ENCODE peak calls at places on chromosomes 3 and 15, in ten cellular contexts. U, P, D, H, F, G, A, N, J and L are unnamed samples.

GRCh38 chr3:141202682-141203081 is 28.9 kb upstream of the PXYLP1 start:
- DNase-seq in U (no peak), P (no peak), D (no peak), H (no peak), F (no peak), G (no peak), A (no peak), N (no peak), J (no peak), L (no peak)

GRCh38 chr3:169846458-169847193 is 23.1 kb downstream of the LRRC31 start:
- DNase-seq in U (peak), P (no peak), D (no peak), H (peak), F (peak), G (no peak), A (peak), N (no peak), J (peak), L (no peak)

GRCh38 chr3:161038725-161039124 is 66.4 kb downstream of the B3GALNT1 start:
- DNase-seq in U (no peak), P (no peak), D (no peak), H (no peak), F (no peak), G (no peak), A (peak), N (no peak), J (peak), L (no peak)

GRCh38 chr3:127529346-127530188 is 61.0 kb downstream of the TPRA1 start:
- DNase-seq in U (no peak), P (no peak), D (no peak), H (no peak), F (no peak), G (no peak), A (no peak), N (no peak), J (no peak), L (no peak)

GRCh38 chr3:111069974-111070751 is 1.5 kb upstream of the NECTIN3 start:
- DNase-seq in U (no peak), P (no peak), D (no peak), H (no peak), F (peak), G (no peak), A (peak), N (no peak), J (peak), L (no peak)

GRCh38 chr3:149716984-149717383 is 35.3 kb downstream of the COMMD2 start:
- DNase-seq in U (no peak), P (no peak), D (no peak), H (no peak), F (no peak), G (no peak), A (no peak), N (no peak), J (no peak), L (no peak)

GRCh38 chr3:165653130-165653778 is 184.0 kb downstream of the BCHE start:
- DNase-seq in U (no peak), P (no peak), D (no peak), H (no peak), F (no peak), G (no peak), A (no peak), N (no peak), J (no peak), L (no peak)

GRCh38 chr15:82851981-82852511 is 42.6 kb downstream of the WHAMM start:
- DNase-seq in U (peak), P (no peak), D (no peak), H (no peak), F (no peak), G (no peak), A (peak), N (no peak), J (peak), L (no peak)

GRCh38 chr3:18124501-18124900 is 300.6 kb downstream of the SATB1 start:
- DNase-seq in U (peak), P (no peak), D (no peak), H (peak), F (peak), G (no peak), A (peak), N (no peak), J (peak), L (no peak)

GRCh38 chr15:88908123-88908522 is 5.1 kb downstream of the MFGE8 start:
- DNase-seq in U (no peak), P (no peak), D (no peak), H (no peak), F (no peak), G (no peak), A (no peak), N (no peak), J (no peak), L (no peak)

GRCh38 chr3:16319307-16319706 is 54.3 kb downstream of the OXNAD1 start:
- DNase-seq in U (no peak), P (peak), D (no peak), H (peak), F (no peak), G (no peak), A (no peak), N (no peak), J (no peak), L (peak)

GRCh38 chr15:89728254-89728653 is 22.8 kb downstream of the MESP1 start:
- DNase-seq in U (peak), P (no peak), D (no peak), H (no peak), F (no peak), G (no peak), A (no peak), N (no peak), J (peak), L (no peak)

GRCh38 chr15:98070132-98070531 is 109.6 kb downstream of the ARRDC4 start:
- DNase-seq in U (peak), P (no peak), D (no peak), H (no peak), F (no peak), G (no peak), A (no peak), N (no peak), J (peak), L (no peak)

GRCh38 chr15:101463265-101463664 is 26.2 kb downstream of the PCSK6 start:
- DNase-seq in U (no peak), P (no peak), D (no peak), H (no peak), F (no peak), G (no peak), A (no peak), N (no peak), J (no peak), L (no peak)

GRCh38 chr3:114902691-114903101 is 244.4 kb downstream of the ZBTB20 start:
- DNase-seq in U (no peak), P (peak), D (no peak), H (peak), F (no peak), G (no peak), A (no peak), N (no peak), J (peak), L (peak)

GRCh38 chr15:41513282-41514227 is at the start of gene LTK:
- DNase-seq in U (no peak), P (no peak), D (no peak), H (no peak), F (no peak), G (no peak), A (no peak), N (no peak), J (peak), L (peak)

GRCh38 chr3:195071011-195071728 is 199.8 kb downstream of the XXYLT1 start:
- DNase-seq in U (no peak), P (no peak), D (no peak), H (no peak), F (no peak), G (no peak), A (no peak), N (no peak), J (no peak), L (no peak)

GRCh38 chr3:143311096-143311495 is 191.5 kb downstream of the CHST2 start:
- DNase-seq in U (no peak), P (no peak), D (no peak), H (no peak), F (no peak), G (no peak), A (no peak), N (no peak), J (no peak), L (no peak)

GRCh38 chr3:28326458-28326926 is 22.0 kb upstream of the ZCWPW2 start:
- DNase-seq in U (no peak), P (no peak), D (no peak), H (no peak), F (no peak), G (no peak), A (peak), N (no peak), J (peak), L (no peak)

GRCh38 chr3:47495886-47496285 is 17.6 kb downstream of the ELP6 start:
- DNase-seq in U (no peak), P (no peak), D (no peak), H (no peak), F (no peak), G (no peak), A (no peak), N (no peak), J (no peak), L (no peak)

GRCh38 chr3:186452517-186452916 is 90.5 kb upstream of the DGKG start:
- DNase-seq in U (peak), P (no peak), D (no peak), H (peak), F (peak), G (no peak), A (peak), N (no peak), J (peak), L (no peak)

GRCh38 chr3:187286467-187287059 is 5.0 kb downstream of the MASP1 start:
- DNase-seq in U (peak), P (no peak), D (no peak), H (no peak), F (no peak), G (no peak), A (peak), N (no peak), J (no peak), L (no peak)

GRCh38 chr3:13621381-13622221 is 72.7 kb downstream of the FBLN2 start:
- DNase-seq in U (no peak), P (no peak), D (no peak), H (no peak), F (no peak), G (no peak), A (no peak), N (no peak), J (no peak), L (no peak)

GRCh38 chr3:49140080-49140479 is 7.2 kb upstream of the LAMB2 start:
- DNase-seq in U (no peak), P (no peak), D (no peak), H (no peak), F (no peak), G (no peak), A (no peak), N (no peak), J (no peak), L (no peak)